ENCODE peak calls at places on chromosomes 3 and 15, in four cellular contexts. N is anterior cingulate cortex; Z is heart left ventricle; J is stimulated activated CD4-positive, alpha-beta T cell treated with anti-CD3 and anti-CD28 coated beads, Interleukin-15, amount 100 ng/mL, for 48 hours. O is an unnamed sample.

GRCh38 chr3:100525753-100526612 is 33.6 kb downstream of the TMEM45A start:
- DNase-seq in Z (no peak), N (no peak), J (no peak), O (peak)

GRCh38 chr3:195809796-195810454 is 1.8 kb downstream of the MUC4 start:
- DNase-seq in N (no peak), J (no peak), Z (no peak), O (no peak)

GRCh38 chr3:98809561-98809960 is 46.4 kb downstream of the ST3GAL6 start:
- DNase-seq in Z (no peak), N (no peak), J (no peak), O (no peak)

GRCh38 chr15:90188914-90189748 is 12.0 kb upstream of the SEMA4B start:
- DNase-seq in N (no peak), J (no peak), Z (no peak), O (no peak)

GRCh38 chr15:40161693-40162401 is 978 bp downstream of the BUB1B start:
- DNase-seq in J (no peak), N (no peak), Z (no peak), O (no peak)

GRCh38 chr15:66124626-66125025 is 128.9 kb downstream of the MEGF11 start:
- DNase-seq in Z (no peak), N (no peak), J (no peak), O (no peak)

GRCh38 chr3:157098823-157099185 is 61.1 kb downstream of the CCNL1 start:
- DNase-seq in J (no peak), Z (no peak), N (no peak), O (peak)

GRCh38 chr3:76872999-76873398 is 166.9 kb upstream of the ROBO2 start:
- DNase-seq in Z (no peak), N (no peak), J (no peak), O (no peak)

GRCh38 chr15:44034334-44034733 is 160.7 kb downstream of the FRMD5 start:
- DNase-seq in N (no peak), Z (no peak), J (no peak), O (no peak)

GRCh38 chr15:47824185-47824584 is 106.9 kb downstream of the SEMA6D start:
- DNase-seq in Z (no peak), N (no peak), J (no peak), O (no peak)

GRCh38 chr3:142844339-142844977 is 44.4 kb downstream of the PCOLCE2 start:
- DNase-seq in N (no peak), J (no peak), Z (no peak), O (peak)

GRCh38 chr3:79467721-79468120 is 300.1 kb downstream of the ROBO1 start:
- DNase-seq in J (no peak), N (no peak), Z (no peak), O (no peak)

GRCh38 chr3:69819283-69819682 is 80.0 kb downstream of the MITF start:
- DNase-seq in Z (no peak), J (no peak), N (peak), O (peak)

GRCh38 chr15:25465835-25466234 is 27.0 kb upstream of the UBE3A start:
- DNase-seq in Z (no peak), N (no peak), J (no peak), O (no peak)

GRCh38 chr3:15327941-15328340 is 4.4 kb downstream of the SH3BP5 start:
- DNase-seq in N (no peak), Z (no peak), J (no peak), O (no peak)

GRCh38 chr3:160027541-160028195 is 39.0 kb downstream of the IL12A start:
- DNase-seq in J (no peak), Z (no peak), N (no peak), O (peak)

GRCh38 chr3:184164648-184165330 is 9.6 kb downstream of the DVL3 start:
- DNase-seq in J (no peak), Z (no peak), N (no peak), O (no peak)

GRCh38 chr3:67415504-67415903 is 238.9 kb downstream of the SUCLG2 start:
- DNase-seq in Z (no peak), J (no peak), N (no peak), O (peak)

GRCh38 chr15:44736261-44736765 is at the start of gene TRIM69:
- DNase-seq in J (no peak), Z (no peak), N (no peak), O (no peak)

GRCh38 chr3:4821331-4821730 is 157.9 kb upstream of the BHLHE40 start:
- DNase-seq in Z (no peak), N (no peak), J (no peak), O (no peak)

GRCh38 chr3:188842628-188843027 is 329.1 kb upstream of the TPRG1 start:
- DNase-seq in Z (no peak), N (no peak), J (no peak), O (no peak)

GRCh38 chr3:120637836-120638559 is 41.9 kb downstream of the NDUFB4 start:
- DNase-seq in Z (no peak), N (no peak), J (no peak), O (peak)

GRCh38 chr3:23004971-23005370 is 198.2 kb upstream of the UBE2E2 start:
- DNase-seq in Z (no peak), N (no peak), J (no peak), O (peak)

GRCh38 chr3:192422998-192423349 is 304.4 kb downstream of the FGF12 start:
- DNase-seq in J (no peak), N (no peak), Z (no peak), O (no peak)

GRCh38 chr15:48395532-48396011 is 64.3 kb downstream of the DUT start:
- DNase-seq in J (no peak), Z (peak), N (peak), O (peak)

O was measured in foreskin fibroblast.